ENCODE peak calls at places on chromosomes 13 and 19, in four cellular contexts. One of them, this sample, is unnamed.

GRCh38 chr19:46611791-46612190 is 10.7 kb downstream of the CALM3 start:
- DNase-seq in BJ: no peak
- DNase-seq in NCI-H2029 treated with DMSO at 0.1 percent for 48 hours: no peak
- DNase-seq in neuronal stem cell: no peak
- DNase-seq in this sample: no peak

GRCh38 chr19:28169168-28169862 is 1043.6 kb downstream of the UQCRFS1 start:
- DNase-seq in BJ: no peak
- DNase-seq in NCI-H2029 treated with DMSO at 0.1 percent for 48 hours: peak
- DNase-seq in neuronal stem cell: peak
- DNase-seq in this sample: no peak

GRCh38 chr19:29098863-29099481 is 114.0 kb downstream of the UQCRFS1 start:
- DNase-seq in BJ: peak
- DNase-seq in NCI-H2029 treated with DMSO at 0.1 percent for 48 hours: no peak
- DNase-seq in neuronal stem cell: no peak
- DNase-seq in this sample: no peak

GRCh38 chr13:113672002-113672651 is 5.1 kb downstream of the GRK1 start:
- DNase-seq in BJ: no peak
- DNase-seq in NCI-H2029 treated with DMSO at 0.1 percent for 48 hours: no peak
- DNase-seq in neuronal stem cell: no peak
- DNase-seq in this sample: no peak

GRCh38 chr13:110186221-110186838 is 120.6 kb downstream of the COL4A1 start:
- DNase-seq in BJ: no peak
- DNase-seq in NCI-H2029 treated with DMSO at 0.1 percent for 48 hours: no peak
- DNase-seq in neuronal stem cell: no peak
- DNase-seq in this sample: no peak

GRCh38 chr19:4909897-4910593 is 744 bp downstream of the UHRF1 start:
- DNase-seq in BJ: no peak
- DNase-seq in NCI-H2029 treated with DMSO at 0.1 percent for 48 hours: peak
- DNase-seq in neuronal stem cell: peak
- DNase-seq in this sample: peak

GRCh38 chr13:49368688-49369087 is 75.2 kb downstream of the CAB39L start:
- DNase-seq in BJ: no peak
- DNase-seq in NCI-H2029 treated with DMSO at 0.1 percent for 48 hours: no peak
- DNase-seq in neuronal stem cell: no peak
- DNase-seq in this sample: no peak

GRCh38 chr19:13794388-13794751 is 873 bp upstream of the ZSWIM4 start:
- DNase-seq in BJ: peak
- DNase-seq in NCI-H2029 treated with DMSO at 0.1 percent for 48 hours: no peak
- DNase-seq in neuronal stem cell: no peak
- DNase-seq in this sample: no peak

GRCh38 chr19:55441692-55442321 is 1.3 kb downstream of the SHISA7 start:
- DNase-seq in BJ: no peak
- DNase-seq in NCI-H2029 treated with DMSO at 0.1 percent for 48 hours: no peak
- DNase-seq in neuronal stem cell: no peak
- DNase-seq in this sample: no peak

GRCh38 chr19:12665646-12666304 is 767 bp downstream of the MAN2B1 start:
- DNase-seq in BJ: no peak
- DNase-seq in NCI-H2029 treated with DMSO at 0.1 percent for 48 hours: no peak
- DNase-seq in neuronal stem cell: no peak
- DNase-seq in this sample: no peak

GRCh38 chr13:32587014-32587773 is 942 bp downstream of the PDS5B start:
- DNase-seq in BJ: no peak
- DNase-seq in NCI-H2029 treated with DMSO at 0.1 percent for 48 hours: no peak
- DNase-seq in neuronal stem cell: peak
- DNase-seq in this sample: peak

GRCh38 chr19:12872255-12872654 is 9.0 kb downstream of the DNASE2 start:
- DNase-seq in BJ: no peak
- DNase-seq in NCI-H2029 treated with DMSO at 0.1 percent for 48 hours: no peak
- DNase-seq in neuronal stem cell: no peak
- DNase-seq in this sample: no peak

GRCh38 chr19:12995596-12996541 is 594 bp downstream of the NFIX start:
- DNase-seq in BJ: no peak
- DNase-seq in NCI-H2029 treated with DMSO at 0.1 percent for 48 hours: no peak
- DNase-seq in neuronal stem cell: no peak
- DNase-seq in this sample: no peak

GRCh38 chr13:50580684-50581305 is 262.7 kb downstream of the DLEU7 start:
- DNase-seq in BJ: no peak
- DNase-seq in NCI-H2029 treated with DMSO at 0.1 percent for 48 hours: no peak
- DNase-seq in neuronal stem cell: no peak
- DNase-seq in this sample: no peak

GRCh38 chr13:110245421-110245899 is 61.5 kb downstream of the COL4A1 start:
- DNase-seq in BJ: no peak
- DNase-seq in NCI-H2029 treated with DMSO at 0.1 percent for 48 hours: no peak
- DNase-seq in neuronal stem cell: no peak
- DNase-seq in this sample: no peak

GRCh38 chr19:1109032-1109541 is 5.3 kb downstream of the GPX4 start:
- DNase-seq in BJ: no peak
- DNase-seq in NCI-H2029 treated with DMSO at 0.1 percent for 48 hours: no peak
- DNase-seq in neuronal stem cell: no peak
- DNase-seq in this sample: no peak

GRCh38 chr19:16898306-16899015 is 9.7 kb downstream of the F2RL3 start:
- DNase-seq in BJ: no peak
- DNase-seq in NCI-H2029 treated with DMSO at 0.1 percent for 48 hours: no peak
- DNase-seq in neuronal stem cell: no peak
- DNase-seq in this sample: no peak

This sample was measured in NCI-H2107.